ENCODE peak calls at places on chromosomes 2 and 18, in nine cellular contexts. L, W, H, N, C, M, A, R and K are unnamed samples.

GRCh38 chr18:22309191-22309590 is 108.5 kb downstream of the CTAGE1 start:
- DNase-seq in A (no peak), N (no peak), C (no peak), H (no peak), R (peak; percentile 59), W (peak; percentile 73), M (no peak), L (no peak), K (no peak)

GRCh38 chr2:171185941-171186340 is 25.2 kb upstream of the TLK1 start:
- DNase-seq in M (no peak), R (peak; percentile 31), N (no peak), H (no peak), W (peak; percentile 83), L (no peak), A (no peak), C (no peak), K (peak; percentile 60)

GRCh38 chr2:109171444-109172334 is 42.7 kb downstream of the SH3RF3 start:
- DNase-seq in W (peak; percentile 94), A (no peak), H (peak; percentile 35), L (peak; percentile 78), N (peak; percentile 44), M (peak; percentile 65), C (no peak), R (peak; percentile 92), K (peak; percentile 93)

GRCh38 chr2:62339413-62339812 is 143.5 kb downstream of the B3GNT2 start:
- DNase-seq in M (no peak), C (no peak), L (no peak), R (no peak), A (no peak), H (no peak), W (no peak), N (no peak), K (no peak)

GRCh38 chr2:22375094-22375493 is 1009.9 kb upstream of the KLHL29 start:
- DNase-seq in C (peak; percentile 11), N (peak; percentile 72), R (no peak), A (no peak), M (no peak), W (no peak), H (peak; percentile 15), L (no peak), K (no peak)

GRCh38 chr2:65420712-65421431 is 11.5 kb downstream of the SPRED2 start:
- DNase-seq in C (no peak), H (no peak), W (peak; percentile 54), R (peak; percentile 65), A (peak; percentile 58), M (no peak), L (peak; percentile 34), N (no peak), K (no peak)

GRCh38 chr2:10253596-10254372 is 48.9 kb upstream of the HPCAL1 start:
- DNase-seq in N (peak; percentile 14), H (no peak), L (peak; percentile 12), W (no peak), A (peak; percentile 58), M (no peak), R (no peak), C (no peak), K (no peak)

GRCh38 chr2:85741811-85742507 is 11.8 kb upstream of the ATOH8 start:
- DNase-seq in W (peak; percentile 89), N (peak; percentile 31), R (peak; percentile 89), L (peak; percentile 83), A (peak; percentile 89), M (peak; percentile 84), C (peak; percentile 78), H (peak; percentile 82), K (peak; percentile 96)

GRCh38 chr2:240997856-240998705 is at the start of gene SNED1:
- DNase-seq in M (peak; percentile 94), N (peak; percentile 86), R (peak; percentile 66), C (peak; percentile 66), H (peak; percentile 93), W (peak; percentile 68), L (peak; percentile 94), A (peak; percentile 95), K (peak; percentile 83)

GRCh38 chr2:96108578-96109561 is 7.5 kb downstream of the ADRA2B start:
- DNase-seq in L (peak; percentile 47), N (peak; percentile 64), C (no peak), A (peak; percentile 41), H (peak; percentile 21), W (peak; percentile 6), R (no peak), M (no peak), K (no peak)

GRCh38 chr2:16416651-16417050 is 249.0 kb downstream of the CYRIA start:
- DNase-seq in H (no peak), R (no peak), N (no peak), L (no peak), C (no peak), A (no peak), W (no peak), M (no peak), K (no peak)

GRCh38 chr18:77433076-77433475 is 183.4 kb downstream of the GALR1 start:
- DNase-seq in C (no peak), H (no peak), W (no peak), L (no peak), N (no peak), M (no peak), A (no peak), R (no peak), K (no peak)

GRCh38 chr2:37666772-37667171 is 4.7 kb downstream of the CDC42EP3 start:
- DNase-seq in W (no peak), H (no peak), A (no peak), C (no peak), L (no peak), N (no peak), R (no peak), M (no peak), K (peak; percentile 31)

GRCh38 chr2:126658910-126659613 is 3.1 kb downstream of the GYPC start:
- DNase-seq in N (no peak), A (peak; percentile 81), R (peak; percentile 56), M (peak; percentile 77), W (peak; percentile 86), H (peak; percentile 77), C (no peak), L (peak; percentile 81), K (peak; percentile 53)

GRCh38 chr2:141611-142010 is 95.3 kb upstream of the FAM110C start:
- DNase-seq in M (no peak), L (no peak), W (no peak), H (no peak), C (no peak), R (no peak), N (no peak), A (no peak), K (no peak)

GRCh38 chr18:27627927-27628326 is 442.8 kb upstream of the CHST9 start:
- DNase-seq in N (peak; percentile 20), C (no peak), H (no peak), W (no peak), L (no peak), M (no peak), R (no peak), A (no peak), K (no peak)

GRCh38 chr2:137155351-137156104 is 390.2 kb downstream of the THSD7B start:
- DNase-seq in N (no peak), M (no peak), H (no peak), W (peak; percentile 60), C (no peak), R (peak; percentile 79), L (no peak), A (no peak), K (peak; percentile 76)

GRCh38 chr18:57122906-57123510 is 23.9 kb upstream of the BOD1L2 start:
- DNase-seq in H (no peak), L (no peak), R (no peak), C (no peak), M (no peak), N (no peak), W (no peak), A (no peak), K (no peak)